ENCODE peak calls at places on chromosomes 4 and X, in six cellular contexts. S, Q, R, M, V and X are unnamed samples.

GRCh38 chr4:67204441-67204840 is 340.9 kb downstream of the CENPC start:
- DNase-seq in S (no peak), Q (no peak), R (no peak), M (no peak), V (peak), X (no peak)

GRCh38 chr4:13701937-13702446 is 74.5 kb upstream of the BOD1L1 start:
- DNase-seq in S (no peak), Q (peak), R (no peak), M (peak), V (no peak), X (peak)

GRCh38 chr4:159764343-159764952 is 661.6 kb downstream of the RAPGEF2 start:
- DNase-seq in S (peak), Q (peak), R (peak), M (peak), V (peak), X (no peak)

GRCh38 chrX:150767475-150768131 is 74.4 kb downstream of the MTMR1 start:
- DNase-seq in S (no peak), Q (peak), R (peak), M (peak), V (no peak), X (peak)

GRCh38 chr4:6250235-6250983 is 19.2 kb upstream of the WFS1 start:
- DNase-seq in S (peak), Q (peak), R (no peak), M (peak), V (peak), X (peak)

GRCh38 chr4:56184214-56184613 is 203.1 kb downstream of the AASDH start:
- DNase-seq in S (no peak), Q (no peak), R (no peak), M (no peak), V (no peak), X (no peak)

GRCh38 chr4:112536123-112536522 is 20.1 kb upstream of the NEUROG2 start:
- DNase-seq in S (no peak), Q (no peak), R (no peak), M (no peak), V (no peak), X (no peak)

GRCh38 chrX:121093011-121093410 is 45.6 kb downstream of the GLUD2 start:
- DNase-seq in S (no peak), Q (peak), R (no peak), M (no peak), V (no peak), X (no peak)

GRCh38 chr4:23811045-23811620 is 78.7 kb downstream of the PPARGC1A start:
- DNase-seq in S (no peak), Q (no peak), R (no peak), M (no peak), V (no peak), X (no peak)

GRCh38 chrX:106935175-106935574 is 15.0 kb downstream of the CLDN2 start:
- DNase-seq in S (no peak), Q (no peak), R (no peak), M (no peak), V (peak), X (no peak)

GRCh38 chrX:38438321-38438720 is 85.9 kb downstream of the OTC start:
- DNase-seq in S (no peak), Q (no peak), R (no peak), M (no peak), V (no peak), X (no peak)

GRCh38 chrX:63918611-63919010 is 133.6 kb upstream of the ARHGEF9 start:
- DNase-seq in S (peak), Q (no peak), R (no peak), M (peak), V (no peak), X (no peak)

GRCh38 chr4:5371415-5372190 is 320.3 kb downstream of the STK32B start:
- DNase-seq in S (no peak), Q (peak), R (no peak), M (no peak), V (peak), X (peak)

GRCh38 chrX:118254611-118255010 is 91.3 kb upstream of the WDR44 start:
- DNase-seq in S (peak), Q (peak), R (peak), M (peak), V (peak), X (no peak)

GRCh38 chrX:78327370-78328048 is at the start of gene CYSLTR1:
- DNase-seq in S (peak), Q (no peak), R (no peak), M (no peak), V (peak), X (no peak)

GRCh38 chr4:13733817-13734216 is 106.3 kb upstream of the BOD1L1 start:
- DNase-seq in S (no peak), Q (no peak), R (no peak), M (no peak), V (peak), X (no peak)

GRCh38 chr4:23934915-23935314 is 45.1 kb upstream of the PPARGC1A start:
- DNase-seq in S (no peak), Q (no peak), R (peak), M (peak), V (no peak), X (peak)

GRCh38 chr4:145868637-145869409 is 69.8 kb downstream of the ZNF827 start:
- DNase-seq in S (peak), Q (peak), R (no peak), M (no peak), V (peak), X (no peak)
- TF ChIP-seq CTCF in S (peak), Q (peak), R (no peak), M (no peak), V (peak), X (peak)

GRCh38 chr4:1513936-1514483 is 107.8 kb upstream of the NKX1-1 start:
- DNase-seq in S (no peak), Q (no peak), R (no peak), M (no peak), V (no peak), X (no peak)

GRCh38 chr4:1512081-1512737 is 106.0 kb upstream of the NKX1-1 start:
- DNase-seq in S (no peak), Q (no peak), R (no peak), M (no peak), V (no peak), X (no peak)

GRCh38 chr4:1511441-1512041 is 105.3 kb upstream of the NKX1-1 start:
- DNase-seq in S (peak), Q (peak), R (peak), M (peak), V (peak), X (no peak)

GRCh38 chr4:1514612-1515011 is 108.4 kb upstream of the NKX1-1 start:
- DNase-seq in S (no peak), Q (no peak), R (no peak), M (no peak), V (no peak), X (no peak)

GRCh38 chr4:1512738-1513660 is 106.8 kb upstream of the NKX1-1 start:
- DNase-seq in S (no peak), Q (peak), R (peak), M (no peak), V (peak), X (no peak)
- H3K4me3 ChIP-seq in S (no peak), Q (no peak), R (no peak), M (no peak), V (peak), X (no peak)

DNA sequence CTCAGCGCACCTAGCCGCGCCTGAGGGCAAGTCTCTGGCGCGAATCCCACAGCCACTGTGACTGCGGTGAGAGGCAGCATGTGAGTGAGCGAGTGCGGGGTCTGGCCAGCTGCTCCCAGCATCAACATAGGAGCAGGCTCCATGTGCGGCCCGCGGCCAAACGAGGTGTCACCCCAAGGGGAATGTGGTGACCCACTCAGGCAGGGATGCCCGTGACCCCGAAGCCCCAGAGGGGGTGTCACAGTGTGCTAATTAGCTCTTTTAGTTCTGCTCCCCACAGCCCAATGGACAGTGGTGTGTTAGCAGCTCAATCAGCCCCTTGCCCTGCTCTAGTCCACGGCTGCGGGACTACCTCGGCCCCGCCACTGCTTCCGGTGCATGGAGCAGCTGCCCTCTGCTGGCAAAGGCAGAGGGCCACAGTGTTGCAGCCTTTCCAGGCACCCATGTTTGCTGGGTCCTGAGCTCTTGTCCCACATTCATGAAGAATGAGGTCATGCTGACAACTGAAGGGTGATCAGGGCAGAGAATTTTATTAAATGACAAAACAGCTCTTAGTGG is 61.4 kb downstream of the AGA start:
- DNase-seq in S (peak), Q (peak), R (no peak), M (no peak), V (peak), X (no peak)
- TF ChIP-seq CTCF in S (peak), Q (peak), R (no peak), M (no peak), V (peak), X (peak)

DNA sequence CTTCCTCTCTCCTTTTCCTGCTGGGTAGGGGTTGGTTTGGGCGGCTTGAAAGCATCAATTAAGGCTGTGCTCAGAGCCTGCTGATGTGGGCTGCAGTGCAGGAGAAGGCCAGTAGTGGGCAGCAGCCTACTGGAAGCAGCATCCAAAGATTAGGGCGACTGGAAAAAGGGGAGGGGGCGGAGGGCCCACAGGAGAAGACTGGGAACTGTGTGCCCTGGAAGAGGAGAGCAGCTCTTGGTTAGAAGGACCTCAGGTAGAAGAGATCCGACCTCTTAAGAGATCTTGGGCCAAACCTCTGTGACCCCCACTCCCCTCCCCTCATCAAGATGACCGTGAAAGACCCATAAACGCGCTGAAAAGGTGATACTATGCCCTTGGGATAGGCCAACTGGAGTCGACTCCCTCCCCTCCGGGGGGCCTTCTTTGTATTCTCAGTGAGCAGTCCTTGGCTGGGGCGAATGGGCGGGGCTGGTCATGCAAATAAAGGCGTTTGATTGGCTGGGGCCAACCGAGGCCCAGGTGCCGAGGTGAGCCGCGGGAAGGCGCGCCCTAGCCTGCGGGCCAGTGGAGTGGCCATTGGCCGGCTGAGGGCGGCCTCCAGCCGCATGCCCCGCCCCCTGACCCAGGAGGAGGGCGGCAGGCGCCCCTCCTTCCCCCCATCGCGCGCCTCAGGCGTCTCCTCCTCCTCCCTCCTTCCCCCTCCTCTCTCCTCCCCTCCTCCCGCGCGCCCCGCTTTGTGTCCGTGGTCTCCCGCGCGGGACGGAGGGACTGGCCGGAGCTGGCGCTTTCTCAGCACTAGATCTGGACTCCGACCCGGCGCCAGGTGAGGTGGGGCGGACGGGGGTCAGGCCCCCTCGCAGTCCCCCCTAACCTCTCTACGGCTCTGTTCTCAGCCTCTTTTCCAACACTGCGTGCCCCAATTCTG is 10.1 kb downstream of the DLG3 start:
- DNase-seq in S (peak), Q (peak), R (peak), M (peak), V (peak), X (no peak)
- H3K4me3 ChIP-seq in S (no peak), Q (peak), R (peak), M (peak), V (peak), X (peak)